ENCODE peak calls at places on chromosome 4, in six cellular contexts. D, C, I, L, F and J are unnamed samples.

GRCh38 chr4:72567821-72568620 is 1.0 kb downstream of the ADAMTS3 start:
- DNase-seq in D (peak; percentile 87), C (peak; percentile 88), I (no peak), L (peak; percentile 81), F (peak; percentile 96), J (peak; percentile 78)

GRCh38 chr4:76689079-76689817 is 208.7 kb downstream of the SOWAHB start:
- DNase-seq in D (peak; percentile 78), C (peak; percentile 65), I (peak; percentile 43), L (no peak), F (peak; percentile 65), J (peak; percentile 61)

GRCh38 chr4:109049926-109050325 is 252.5 kb downstream of the COL25A1 start:
- DNase-seq in D (no peak), C (no peak), I (no peak), L (no peak), F (no peak), J (no peak)

GRCh38 chr4:47939456-47939855 is 25.1 kb upstream of the NFXL1 start:
- DNase-seq in D (no peak), C (no peak), I (no peak), L (no peak), F (no peak), J (no peak)

GRCh38 chr4:534101-534575 is 35.1 kb downstream of the PIGG start:
- DNase-seq in D (no peak), C (no peak), I (no peak), L (no peak), F (no peak), J (no peak)

GRCh38 chr4:145420595-145421214 is 60.9 kb upstream of the SMAD1 start:
- DNase-seq in D (no peak), C (peak; percentile 69), I (no peak), L (no peak), F (no peak), J (no peak)

GRCh38 chr4:102501176-102501634 is at the start of gene NFKB1:
- DNase-seq in D (peak; percentile 84), C (peak; percentile 82), I (peak; percentile 82), L (peak; percentile 81), F (peak; percentile 61), J (peak; percentile 69)

GRCh38 chr4:110119880-110120279 is 78.5 kb downstream of the ELOVL6 start:
- DNase-seq in D (peak; percentile 68), C (no peak), I (no peak), L (no peak), F (no peak), J (no peak)

GRCh38 chr4:182124359-182124758 is 118.8 kb upstream of the TENM3 start:
- DNase-seq in D (no peak), C (no peak), I (no peak), L (no peak), F (no peak), J (no peak)

GRCh38 chr4:56768772-56769171 is 52.7 kb downstream of the SPINK2 start:
- DNase-seq in D (no peak), C (peak; percentile 65), I (no peak), L (no peak), F (no peak), J (no peak)

GRCh38 chr4:2837904-2838496 is 5.6 kb upstream of the ADD1 start:
- DNase-seq in D (peak; percentile 68), C (peak; percentile 11), I (no peak), L (no peak), F (no peak), J (peak; percentile 57)

GRCh38 chr4:38667005-38667771 is 3.2 kb downstream of the KLF3 start:
- DNase-seq in D (peak; percentile 98), C (peak; percentile 94), I (peak; percentile 38), L (peak; percentile 81), F (peak; percentile 85), J (peak; percentile 89)

GRCh38 chr4:127503111-127503510 is 129.6 kb upstream of the INTU start:
- DNase-seq in D (peak; percentile 3), C (no peak), I (no peak), L (no peak), F (no peak), J (no peak)

GRCh38 chr4:140654516-140654855 is 85.7 kb upstream of the UCP1 start:
- DNase-seq in D (peak; percentile 31), C (no peak), I (no peak), L (no peak), F (no peak), J (no peak)

GRCh38 chr4:140648716-140649115 is 80.0 kb upstream of the UCP1 start:
- DNase-seq in D (no peak), C (no peak), I (no peak), L (no peak), F (no peak), J (no peak)

GRCh38 chr4:140653718-140654515 is 85.2 kb upstream of the UCP1 start:
- DNase-seq in D (peak; percentile 34), C (peak; percentile 70), I (no peak), L (no peak), F (no peak), J (no peak)

DNA sequence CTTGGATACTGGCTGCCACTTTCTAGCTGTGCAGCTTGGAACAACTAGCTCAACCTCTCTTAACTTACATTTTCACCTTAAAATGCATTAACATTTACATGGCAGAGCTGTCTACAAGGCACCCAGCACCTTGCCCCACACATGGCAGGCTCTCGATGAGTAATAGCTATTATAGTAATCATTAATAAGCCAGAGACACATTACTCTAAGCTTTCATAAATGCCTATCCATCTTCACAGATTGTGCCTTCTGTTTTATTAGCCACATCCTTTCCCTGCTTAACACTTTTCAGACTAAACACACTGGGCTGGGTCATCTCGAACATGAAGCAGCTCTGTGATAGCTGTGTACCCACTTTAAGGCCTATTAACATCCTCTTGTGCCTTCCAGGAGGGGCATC is 83.8 kb upstream of the UCP1 start:
- DNase-seq in D (no peak), C (no peak), I (no peak), L (no peak), F (no peak), J (no peak)
- H3K27ac ChIP-seq in D (no peak overlapping the region), C (peak overlapping the region; percentile 96), I (no peak overlapping the region), L (no peak overlapping the region), F (no peak overlapping the region), J (no peak overlapping the region)

GRCh38 chr4:61805237-61805636 is 605.1 kb downstream of the ADGRL3 start:
- DNase-seq in D (no peak), C (no peak), I (no peak), L (no peak), F (no peak), J (no peak)
- H3K27ac ChIP-seq in D (no peak overlapping the region), C (no peak overlapping the region), I (no peak overlapping the region), L (no peak overlapping the region), F (no peak overlapping the region), J (no peak overlapping the region)

GRCh38 chr4:113901994-113902787 is 77.3 kb downstream of the ARSJ start:
- DNase-seq in D (no peak), C (peak; percentile 63), I (peak; percentile 27), L (peak; percentile 70), F (peak; percentile 23), J (peak; percentile 94)
- H3K27ac ChIP-seq in D (no peak overlapping the region), C (peak overlapping the region; percentile 86), I (peak overlapping the region; percentile 65), L (no peak overlapping the region), F (no peak overlapping the region), J (peak overlapping the region; percentile 78)

DNA sequence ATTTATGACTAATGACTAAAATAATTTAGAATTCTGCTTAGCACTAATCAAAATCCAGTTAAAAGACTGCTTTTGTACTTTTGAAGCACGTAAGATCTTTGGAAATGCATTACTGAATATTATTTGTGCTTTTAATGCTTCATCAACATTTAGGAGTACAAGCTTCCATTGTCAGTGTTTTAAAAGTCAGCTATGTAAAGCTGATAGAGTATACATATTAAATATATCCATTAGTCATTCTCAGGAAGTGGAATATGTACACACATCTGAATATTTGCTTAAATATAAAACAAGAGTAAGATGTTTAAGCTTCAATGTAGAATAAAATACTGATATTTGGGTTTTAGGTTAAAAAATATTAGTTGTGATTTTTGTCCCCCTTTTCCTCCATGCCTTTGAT is 54.1 kb downstream of the ANK2 start:
- DNase-seq in D (no peak), C (no peak), I (no peak), L (no peak), F (peak; percentile 30), J (no peak)
- H3K27ac ChIP-seq in D (no peak overlapping the region), C (no peak overlapping the region), I (no peak overlapping the region), L (no peak overlapping the region), F (no peak overlapping the region), J (no peak overlapping the region)

DNA sequence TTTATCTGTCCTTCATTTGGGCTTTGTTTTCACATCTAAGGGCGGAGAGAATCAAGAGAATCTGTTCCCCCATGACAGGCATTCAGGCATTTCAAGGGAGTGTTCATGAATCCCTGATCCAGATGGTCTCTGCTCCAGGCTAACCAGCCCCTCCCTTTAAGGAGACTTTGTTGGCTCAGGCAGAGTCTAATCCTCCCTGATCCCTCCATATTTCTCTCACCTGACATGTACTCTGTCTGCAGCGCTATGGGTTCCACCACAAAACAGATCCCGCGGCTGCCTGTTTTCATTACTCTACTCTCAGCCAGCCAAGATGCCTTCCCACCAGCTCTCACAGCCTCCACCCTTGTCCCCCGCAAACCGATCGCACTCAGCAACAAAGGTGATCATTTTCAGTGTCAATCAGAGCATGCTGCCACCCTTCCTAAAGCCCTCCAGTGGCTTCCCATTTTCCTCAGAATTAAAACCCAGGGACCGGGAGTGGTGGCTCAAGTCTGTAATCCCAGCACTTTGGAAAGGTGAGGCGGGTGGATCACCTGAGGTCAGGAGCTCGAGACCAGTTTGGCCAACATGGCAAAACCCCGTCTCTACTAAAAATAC is 30.3 kb upstream of the SLC2A9 start:
- DNase-seq in D (no peak), C (no peak), I (no peak), L (no peak), F (no peak), J (no peak)
- H3K27ac ChIP-seq in D (no peak overlapping the region), C (no peak overlapping the region), I (no peak overlapping the region), L (no peak overlapping the region), F (no peak overlapping the region), J (no peak overlapping the region)

GRCh38 chr4:176340871-176341685 is 21.3 kb downstream of the SPCS3 start:
- DNase-seq in D (peak; percentile 72), C (peak; percentile 56), I (no peak), L (no peak), F (peak; percentile 52), J (peak; percentile 23)

GRCh38 chr4:176335421-176335820 is 15.7 kb downstream of the SPCS3 start:
- DNase-seq in D (peak; percentile 15), C (no peak), I (no peak), L (no peak), F (peak; percentile 16), J (no peak)

GRCh38 chr4:176343286-176343685 is 23.5 kb downstream of the SPCS3 start:
- DNase-seq in D (no peak), C (no peak), I (no peak), L (no peak), F (no peak), J (no peak)

GRCh38 chr4:176342384-176342783 is 22.6 kb downstream of the SPCS3 start:
- DNase-seq in D (no peak), C (no peak), I (no peak), L (no peak), F (no peak), J (no peak)

DNA sequence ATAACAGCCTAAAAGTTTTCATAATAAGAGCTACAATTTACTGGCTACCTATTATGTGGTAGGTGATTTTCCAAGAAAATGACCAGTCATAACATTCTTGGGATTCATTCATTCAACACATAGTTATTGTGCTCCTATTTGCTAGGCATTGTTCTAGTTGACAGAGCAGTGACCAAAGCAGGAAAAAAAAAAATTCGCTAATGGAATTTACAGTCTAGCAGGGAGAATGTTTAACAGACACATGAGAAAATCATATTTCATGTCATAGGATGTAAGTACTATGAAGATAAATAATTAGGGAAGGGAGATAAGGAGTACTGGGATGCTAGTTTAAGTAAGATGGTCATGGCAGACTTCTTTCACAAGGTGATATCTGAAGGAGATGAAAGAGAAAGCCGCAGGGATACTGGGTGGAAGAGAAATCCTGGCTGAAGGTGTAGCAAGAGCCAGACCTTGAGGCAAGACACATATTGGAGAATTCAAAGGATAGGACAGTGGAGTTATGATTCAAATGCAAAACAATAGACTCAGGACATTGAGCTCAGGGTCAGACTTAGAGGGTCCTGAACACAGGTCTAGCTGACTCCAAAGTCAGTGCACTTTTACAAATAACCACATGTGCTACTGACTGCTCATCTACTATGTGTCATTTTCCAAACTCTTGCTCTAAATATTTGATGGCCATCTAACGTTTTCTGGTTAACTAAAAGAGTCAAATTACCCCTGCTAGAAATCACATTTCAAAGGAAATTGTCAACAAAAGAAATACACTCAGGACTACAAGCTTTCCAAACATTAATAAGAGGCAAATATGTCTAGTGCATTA is 20.4 kb downstream of the SPCS3 start:
- DNase-seq in D (peak; percentile 34), C (no peak), I (no peak), L (no peak), F (no peak), J (no peak)
- H3K27ac ChIP-seq in D (peak overlapping the region; percentile 8), C (no peak overlapping the region), I (no peak overlapping the region), L (no peak overlapping the region), F (no peak overlapping the region), J (no peak overlapping the region)